ENCODE peak calls at places on chromosomes 12 and 14, in ten cellular contexts. T is AG10803; B is stimulated activated CD4-positive, alpha-beta T cell treated with anti-CD3 and anti-CD28 coated beads, Interleukin-15, amount 100 ng/mL, for 1 hour; X is H54; J is anterior cingulate cortex; R is activated naive CD4-positive, alpha-beta T cell treated with Interleukin-2 at 50 U/mL for 16 hours; F is T-helper 1 cell; Z is AG08395; E is neural crest cell; V is OCI-LY7. W is an unnamed sample.

GRCh38 chr14:64753374-64753773 is 49.1 kb downstream of the PLEKHG3 start:
- DNase-seq in B (no peak), R (no peak), J (no peak), E (no peak), X (no peak), T (no peak), F (no peak), V (no peak), Z (no peak), W (no peak)

GRCh38 chr12:104339663-104340062 is 36.1 kb downstream of the EID3 start:
- DNase-seq in F (no peak), X (no peak), E (no peak), J (no peak), R (no peak), B (no peak), V (no peak), Z (no peak), T (no peak), W (peak)

GRCh38 chr12:122067966-122068365 is 10.6 kb upstream of the MLXIP start:
- DNase-seq in J (no peak), T (no peak), V (peak), E (no peak), F (no peak), Z (no peak), X (no peak), B (no peak), R (peak), W (no peak)

GRCh38 chr12:110931315-110931728 is 10.9 kb upstream of the MYL2 start:
- DNase-seq in J (no peak), R (no peak), Z (no peak), F (no peak), V (no peak), T (no peak), B (no peak), E (no peak), X (no peak), W (no peak)

GRCh38 chr12:107318554-107318803 is 225.1 kb upstream of the CRY1 start:
- DNase-seq in F (no peak), T (peak), E (no peak), R (no peak), B (no peak), J (no peak), V (no peak), X (no peak), Z (no peak), W (no peak)

GRCh38 chr12:9992296-9992695 is 6.6 kb downstream of the CLEC1B start:
- DNase-seq in E (no peak), F (no peak), X (no peak), R (no peak), J (no peak), Z (no peak), T (no peak), B (no peak), V (no peak), W (no peak)

GRCh38 chr12:6632026-6632978 is 3.5 kb downstream of the LPAR5 start:
- DNase-seq in E (no peak), B (no peak), F (no peak), T (no peak), Z (no peak), J (no peak), V (peak), R (peak), X (no peak), W (peak)

GRCh38 chr12:72523754-72524153 is 251.6 kb downstream of the TRHDE start:
- DNase-seq in J (no peak), X (no peak), Z (no peak), T (no peak), R (no peak), V (peak), B (no peak), F (no peak), E (no peak), W (no peak)

GRCh38 chr14:97699026-97699425 is 901.8 kb downstream of the VRK1 start:
- DNase-seq in F (no peak), B (no peak), Z (no peak), X (no peak), J (no peak), V (no peak), T (no peak), E (no peak), R (no peak), W (no peak)

GRCh38 chr14:24959791-24960331 is 90.1 kb downstream of the STXBP6 start:
- DNase-seq in Z (no peak), F (no peak), J (no peak), V (no peak), T (no peak), R (no peak), B (no peak), X (no peak), E (no peak), W (no peak)

GRCh38 chr12:29782821-29783772 is 645 bp downstream of the TMTC1 start:
- DNase-seq in J (no peak), E (peak), T (no peak), F (no peak), X (peak), Z (no peak), B (no peak), R (no peak), V (no peak), W (peak)

GRCh38 chr14:93914278-93914677 is 12.9 kb upstream of the FAM181A start:
- DNase-seq in X (no peak), V (no peak), E (no peak), F (no peak), T (no peak), B (no peak), Z (no peak), R (no peak), J (no peak), W (no peak)

GRCh38 chr12:51600721-51601120 is 9.7 kb downstream of the SCN8A start:
- DNase-seq in V (no peak), R (no peak), F (no peak), J (no peak), B (no peak), X (no peak), Z (no peak), E (no peak), T (no peak), W (no peak)

GRCh38 chr12:121038861-121039654 is at the start of gene OASL:
- DNase-seq in E (no peak), R (peak), B (peak), Z (peak), V (no peak), J (no peak), X (peak), F (peak), T (peak), W (peak)

GRCh38 chr14:64801800-64802199 is 77.9 kb downstream of the SPTB start:
- DNase-seq in R (no peak), B (no peak), F (no peak), X (no peak), E (peak), Z (peak), J (no peak), T (no peak), V (no peak), W (peak)

GRCh38 chr14:43651185-43651787 is 855.8 kb downstream of the FSCB start:
- DNase-seq in T (no peak), F (no peak), R (no peak), B (no peak), J (no peak), Z (no peak), V (no peak), X (no peak), E (no peak), W (no peak)

GRCh38 chr12:9941838-9942237 is 9.7 kb upstream of the CLEC2A start:
- DNase-seq in V (no peak), Z (no peak), R (no peak), X (no peak), E (no peak), B (no peak), J (no peak), F (no peak), T (no peak), W (no peak)

GRCh38 chr12:25295361-25295760 is 44.6 kb upstream of the KRAS start:
- DNase-seq in F (no peak), J (no peak), Z (no peak), B (no peak), T (peak), V (no peak), R (no peak), X (no peak), E (no peak), W (no peak)

GRCh38 chr14:24369907-24370687 is 2.1 kb downstream of the NFATC4 start:
- DNase-seq in E (no peak), J (no peak), X (no peak), V (no peak), T (no peak), F (no peak), R (no peak), B (no peak), Z (no peak), W (no peak)

GRCh38 chr12:87025976-87026375 is 769.8 kb upstream of the MGAT4C start:
- DNase-seq in F (no peak), V (no peak), Z (no peak), J (no peak), T (no peak), E (no peak), X (no peak), B (no peak), R (no peak), W (no peak)

GRCh38 chr12:60209521-60209920 is 613.7 kb downstream of the SLC16A7 start:
- DNase-seq in V (no peak), B (no peak), T (no peak), E (no peak), X (no peak), Z (no peak), R (no peak), F (no peak), J (no peak), W (no peak)

GRCh38 chr14:61860294-61860918 is 98.2 kb downstream of the SNAPC1 start:
- DNase-seq in J (no peak), E (peak), F (no peak), V (peak), X (peak), T (peak), Z (peak), B (no peak), R (peak), W (no peak)

GRCh38 chr14:100290607-100291304 is 15.5 kb downstream of the SLC25A29 start:
- DNase-seq in V (no peak), X (no peak), Z (no peak), J (no peak), T (no peak), B (no peak), E (no peak), F (no peak), R (no peak), W (peak)

GRCh38 chr12:68267892-68268396 is 14.5 kb upstream of the IL22 start:
- DNase-seq in R (no peak), F (no peak), J (no peak), X (no peak), Z (peak), T (peak), E (no peak), B (no peak), V (no peak), W (no peak)

GRCh38 chr14:68677901-68678300 is 115.0 kb downstream of the ZFP36L1 start:
- DNase-seq in J (no peak), X (no peak), Z (no peak), V (no peak), E (no peak), B (no peak), F (no peak), R (no peak), T (no peak), W (no peak)

GRCh38 chr12:503111-503761 is 43.5 kb downstream of the B4GALNT3 start:
- DNase-seq in T (no peak), Z (no peak), J (no peak), E (no peak), B (no peak), X (no peak), R (no peak), F (no peak), V (no peak), W (no peak)

GRCh38 chr12:84891106-84891838 is 21.3 kb downstream of the SLC6A15 start:
- DNase-seq in Z (no peak), V (no peak), R (no peak), X (no peak), B (no peak), E (no peak), J (no peak), F (no peak), T (peak), W (no peak)

GRCh38 chr12:74836567-74836966 is 298.9 kb downstream of the ATXN7L3B start:
- DNase-seq in Z (no peak), X (no peak), F (no peak), E (no peak), R (no peak), B (no peak), V (no peak), J (no peak), T (no peak), W (no peak)

GRCh38 chr14:74630881-74631690 is 19.0 kb upstream of the LTBP2 start:
- DNase-seq in V (no peak), F (no peak), Z (no peak), R (no peak), X (no peak), T (no peak), E (no peak), B (no peak), J (no peak), W (no peak)

GRCh38 chr14:99387880-99388279 is 92.8 kb downstream of the SETD3 start:
- DNase-seq in V (no peak), T (no peak), J (no peak), R (no peak), F (no peak), E (no peak), B (no peak), Z (no peak), X (no peak), W (no peak)

GRCh38 chr12:95498968-95499367 is 25.0 kb downstream of the METAP2 start:
- DNase-seq in F (no peak), X (no peak), T (no peak), J (no peak), V (no peak), E (no peak), Z (no peak), B (no peak), R (no peak), W (no peak)

GRCh38 chr12:111446631-111447570 is 41.2 kb downstream of the SH2B3 start:
- DNase-seq in J (no peak), B (no peak), X (no peak), E (no peak), R (no peak), Z (no peak), T (no peak), F (no peak), V (no peak), W (no peak)

GRCh38 chr14:34169561-34169960 is 218.7 kb upstream of the EGLN3 start:
- DNase-seq in V (no peak), R (no peak), F (no peak), Z (no peak), X (no peak), B (no peak), E (no peak), T (no peak), J (no peak), W (no peak)

GRCh38 chr14:32331227-32331597 is 2.1 kb downstream of the AKAP6 start:
- DNase-seq in R (no peak), B (no peak), J (no peak), V (no peak), Z (no peak), T (no peak), F (no peak), E (no peak), X (no peak), W (peak)

GRCh38 chr14:79426103-79426755 is 785.1 kb downstream of the DIO2 start:
- DNase-seq in F (no peak), V (no peak), E (no peak), R (no peak), J (no peak), B (no peak), Z (no peak), T (no peak), X (no peak), W (no peak)

GRCh38 chr14:74551431-74551830 is 57.9 kb downstream of the ISCA2 start:
- DNase-seq in Z (no peak), V (no peak), F (no peak), R (no peak), X (no peak), E (no peak), B (no peak), T (no peak), J (no peak), W (no peak)

W was measured in midbrain.